ENCODE peak calls at places on chromosomes 11 and 22, in nine cellular contexts. L is adrenal gland, X is colonic mucosa, T is hepatocyte, R is lower lobe of right lung, B is ascending aorta, F is uterus, C is brain microvascular endothelial cell, P is right lobe of liver. K is an unnamed sample. For H3K36me3, the result is how much of the 10 kb centered on the place peaks cover.

GRCh38 chr22:50660306-50660705 is 12.3 kb upstream of the SHANK3 start:
- DNase-seq in L (no peak), X (no peak), T (no peak), R (no peak), B (no peak), F (no peak), C (no peak), P (no peak), K (no peak)

GRCh38 chr22:19151329-19152191 is 1.5 kb upstream of the GSC2 start:
- DNase-seq in L (no peak), X (no peak), T (no peak), R (no peak), B (no peak), F (no peak), C (no peak), P (no peak), K (no peak)

GRCh38 chr11:46930089-46930488 is 6.5 kb upstream of the CSTPP1 start:
- DNase-seq in L (no peak), X (no peak), T (peak), R (no peak), B (no peak), F (no peak), C (peak), P (no peak), K (no peak)

GRCh38 chr11:57493507-57494503 is 21.7 kb downstream of the SLC43A1 start:
- DNase-seq in L (peak), X (peak), T (peak), R (peak), B (no peak), F (peak), C (no peak), P (peak), K (peak)

GRCh38 chr11:9047986-9048522 is 43.3 kb downstream of the SCUBE2 start:
- DNase-seq in L (no peak), X (no peak), T (peak), R (no peak), B (no peak), F (peak), C (no peak), P (no peak), K (no peak)

GRCh38 chr11:79055866-79056632 is 384.8 kb downstream of the TENM4 start:
- DNase-seq in L (no peak), X (no peak), T (no peak), R (no peak), B (no peak), F (peak), C (peak), P (no peak), K (peak)

GRCh38 chr22:27850000-27850465 is 48.5 kb upstream of the MN1 start:
- DNase-seq in L (no peak), X (no peak), T (no peak), R (no peak), B (no peak), F (no peak), C (no peak), P (peak), K (no peak)

GRCh38 chr11:15123849-15124248 is 9.1 kb downstream of the INSC start:
- DNase-seq in L (no peak), X (no peak), T (no peak), R (no peak), B (no peak), F (no peak), C (peak), P (no peak), K (no peak)

GRCh38 chr22:23011105-23011674 is 59.1 kb upstream of the GNAZ start:
- DNase-seq in L (no peak), X (no peak), T (no peak), R (no peak), B (no peak), F (no peak), C (no peak), P (no peak), K (no peak)

GRCh38 chr22:20021196-20022181 is 579 bp downstream of the TANGO2 start:
- DNase-seq in L (peak), X (peak), T (peak), R (peak), B (peak), F (no peak), C (no peak), P (peak), K (peak)

GRCh38 chr11:74611369-74611861 is 19.0 kb downstream of the POLD3 start:
- DNase-seq in L (no peak), X (no peak), T (peak), R (no peak), B (no peak), F (no peak), C (no peak), P (no peak), K (no peak)

GRCh38 chr11:12242071-12242672 is 131.8 kb downstream of the MICAL2 start:
- DNase-seq in L (no peak), X (no peak), T (no peak), R (no peak), B (no peak), F (no peak), C (no peak), P (no peak), K (no peak)

GRCh38 chr11:11985016-11985715 is 23.3 kb downstream of the DKK3 start:
- DNase-seq in L (no peak), X (no peak), T (no peak), R (no peak), B (no peak), F (no peak), C (peak), P (no peak), K (no peak)

GRCh38 chr11:66546368-66546965 is at the start of gene ACTN3:
- DNase-seq in L (peak), X (peak), T (peak), R (no peak), B (no peak), F (peak), C (no peak), P (no peak), K (peak)

GRCh38 chr11:64186205-64187165 is 514 bp downstream of the STIP1 start:
- DNase-seq in L (peak), X (peak), T (peak), R (no peak), B (no peak), F (no peak), C (no peak), P (no peak), K (peak)

GRCh38 chr22:41092023-41092817 is at the start of gene EP300:
- DNase-seq in L (peak), X (peak), T (peak), R (peak), B (peak), F (peak), C (peak), P (peak), K (peak)
- TF ChIP-seq CTCF in L (peak), X (no peak), T (no peak), R (peak), B (peak), F (no peak), C (peak), P (peak), K (peak)

GRCh38 chr22:29093980-29094379 is 21.1 kb downstream of the KREMEN1 start:
- DNase-seq in L (no peak), X (no peak), T (no peak), R (no peak), B (no peak), F (no peak), C (no peak), P (no peak), K (no peak)
- H3K36me3 ChIP-seq in L (under half), X (under half), T (under half), R (under half), B (under half), F (under half), C (under half), P (under half), K (under half)

DNA sequence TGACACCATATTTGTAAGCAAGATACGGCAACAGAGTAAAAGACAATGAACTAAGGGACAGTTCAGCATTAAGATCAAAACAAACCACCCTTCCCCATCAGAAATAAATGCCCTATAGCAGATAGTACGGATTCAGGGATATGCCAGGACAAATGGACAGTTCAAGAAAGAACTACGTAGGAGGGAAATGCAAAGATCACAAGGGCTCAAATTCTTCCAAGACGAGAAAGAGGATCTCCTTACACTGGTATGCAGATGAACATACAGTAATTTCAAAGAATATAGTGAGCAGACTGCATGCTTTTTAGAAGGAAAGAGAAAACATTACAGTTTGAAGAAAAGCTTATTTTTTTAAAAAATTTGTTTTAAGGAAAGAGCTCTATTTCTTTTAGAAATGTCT is 124.7 kb upstream of the APOA1 start:
- DNase-seq in L (no peak), X (no peak), T (no peak), R (no peak), B (no peak), F (no peak), C (peak), P (no peak), K (no peak)
- TF ChIP-seq CTCF in L (no peak), X (no peak), T (no peak), R (no peak), B (no peak), F (no peak), C (no peak), P (no peak), K (no peak)

GRCh38 chr11:65502274-65502851 is 3.5 kb downstream of the MALAT1 start:
- DNase-seq in L (peak), X (no peak), T (no peak), R (no peak), B (no peak), F (no peak), C (peak), P (no peak), K (no peak)

GRCh38 chr11:65502852-65503603 is 4.2 kb downstream of the MALAT1 start:
- DNase-seq in L (peak), X (no peak), T (peak), R (no peak), B (no peak), F (peak), C (peak), P (peak), K (no peak)

GRCh38 chr11:65504671-65505433 is 6.0 kb downstream of the MALAT1 start:
- DNase-seq in L (peak), X (no peak), T (no peak), R (no peak), B (no peak), F (no peak), C (peak), P (peak), K (no peak)

GRCh38 chr11:65503923-65504670 is 5.3 kb downstream of the MALAT1 start:
- DNase-seq in L (peak), X (no peak), T (peak), R (no peak), B (no peak), F (no peak), C (peak), P (no peak), K (no peak)

GRCh38 chr11:65503606-65503922 is 4.7 kb downstream of the MALAT1 start:
- DNase-seq in L (peak), X (no peak), T (no peak), R (no peak), B (no peak), F (no peak), C (no peak), P (no peak), K (no peak)
- H3K36me3 ChIP-seq in L (under half), X (under half), T (under half), R (half or more), B (half or more), F (under half), C (half or more), P (under half), K (under half)

GRCh38 chr11:119996556-119996955 is 141.4 kb downstream of the TRIM29 start:
- DNase-seq in L (no peak), X (no peak), T (no peak), R (no peak), B (no peak), F (no peak), C (no peak), P (no peak), K (no peak)

GRCh38 chr11:119993732-119994131 is 144.2 kb downstream of the TRIM29 start:
- DNase-seq in L (no peak), X (peak), T (no peak), R (no peak), B (no peak), F (no peak), C (no peak), P (no peak), K (no peak)

GRCh38 chr11:120001161-120002135 is 136.5 kb downstream of the TRIM29 start:
- DNase-seq in L (no peak), X (no peak), T (no peak), R (no peak), B (no peak), F (no peak), C (no peak), P (no peak), K (no peak)

GRCh38 chr11:119995730-119996491 is 142.0 kb downstream of the TRIM29 start:
- DNase-seq in L (no peak), X (no peak), T (no peak), R (no peak), B (no peak), F (no peak), C (no peak), P (no peak), K (no peak)

GRCh38 chr11:119999220-119999619 is 138.7 kb downstream of the TRIM29 start:
- DNase-seq in L (no peak), X (no peak), T (no peak), R (no peak), B (no peak), F (no peak), C (no peak), P (no peak), K (no peak)
- TF ChIP-seq CTCF in L (no peak), X (no peak), T (peak), R (no peak), B (no peak), F (no peak), C (peak), P (no peak), K (no peak)

GRCh38 chr11:3827434-3828186 is 13.1 kb downstream of the RHOG start:
- DNase-seq in L (no peak), X (no peak), T (no peak), R (no peak), B (no peak), F (no peak), C (no peak), P (no peak), K (no peak)
- H3K36me3 ChIP-seq in L (under half), X (under half), T (under half), R (under half), B (under half), F (under half), C (under half), P (under half), K (under half)

GRCh38 chr22:44366372-44367310 is 53.9 kb upstream of the SHISAL1 start:
- DNase-seq in L (no peak), X (no peak), T (no peak), R (peak), B (no peak), F (peak), C (no peak), P (peak), K (no peak)

GRCh38 chr22:44368611-44369010 is 55.9 kb upstream of the SHISAL1 start:
- DNase-seq in L (no peak), X (no peak), T (no peak), R (peak), B (no peak), F (no peak), C (no peak), P (peak), K (peak)

GRCh38 chr22:44371741-44372525 is 59.2 kb upstream of the SHISAL1 start:
- DNase-seq in L (no peak), X (no peak), T (no peak), R (peak), B (no peak), F (no peak), C (no peak), P (peak), K (no peak)

GRCh38 chr22:44369916-44370804 is 57.4 kb upstream of the SHISAL1 start:
- DNase-seq in L (no peak), X (no peak), T (no peak), R (peak), B (no peak), F (no peak), C (no peak), P (peak), K (no peak)

GRCh38 chr22:44369241-44369652 is 56.5 kb upstream of the SHISAL1 start:
- DNase-seq in L (no peak), X (no peak), T (no peak), R (peak), B (no peak), F (no peak), C (no peak), P (peak), K (no peak)
- TF ChIP-seq CTCF in L (no peak), X (no peak), T (no peak), R (no peak), B (no peak), F (no peak), C (peak), P (no peak), K (no peak)

K was measured in heart left ventricle.